ENCODE peak calls at places on chromosomes 13 and 19, in seven cellular contexts. F, R, T, C, U, M and L are unnamed samples.

GRCh38 chr13:61414686-61415664 is 674 bp downstream of the PCDH20 start:
- DNase-seq in F (peak), R (peak), T (peak), C (no peak), U (peak), M (peak), L (no peak)

GRCh38 chr19:31232871-31233270 is 116.4 kb downstream of the TSHZ3 start:
- DNase-seq in F (no peak), R (no peak), T (no peak), C (no peak), U (peak), M (no peak), L (no peak)

GRCh38 chr19:53158119-53158656 is 665 bp downstream of the ZNF347 start:
- DNase-seq in F (peak), R (peak), T (peak), C (peak), U (no peak), M (peak), L (peak)

GRCh38 chr13:28623782-28624706 is 34.9 kb upstream of the POMP start:
- DNase-seq in F (no peak), R (no peak), T (no peak), C (no peak), U (no peak), M (no peak), L (no peak)

GRCh38 chr13:29537736-29538624 is 57.5 kb downstream of the SLC7A1 start:
- DNase-seq in F (no peak), R (no peak), T (no peak), C (no peak), U (no peak), M (no peak), L (no peak)

GRCh38 chr19:30135358-30135757 is 193.3 kb downstream of the URI1 start:
- DNase-seq in F (no peak), R (no peak), T (no peak), C (no peak), U (no peak), M (no peak), L (no peak)

GRCh38 chr13:109938255-109938936 is 152.0 kb upstream of the IRS2 start:
- DNase-seq in F (no peak), R (no peak), T (no peak), C (no peak), U (peak), M (no peak), L (no peak)

GRCh38 chr19:10420444-10421239 is at the start of gene PDE4A:
- DNase-seq in F (no peak), R (no peak), T (peak), C (no peak), U (no peak), M (peak), L (peak)

GRCh38 chr19:43465468-43466120 is at the start of gene LYPD3:
- DNase-seq in F (no peak), R (no peak), T (no peak), C (peak), U (peak), M (peak), L (no peak)

GRCh38 chr19:24003537-24003936 is 83.5 kb upstream of the ZNF254 start:
- DNase-seq in F (no peak), R (no peak), T (no peak), C (no peak), U (no peak), M (no peak), L (no peak)

GRCh38 chr19:56639217-56639616 is 3.7 kb upstream of the SMIM17 start:
- DNase-seq in F (no peak), R (no peak), T (no peak), C (no peak), U (no peak), M (no peak), L (no peak)

GRCh38 chr19:32662186-32662585 is 12.8 kb downstream of the ANKRD27 start:
- DNase-seq in F (no peak), R (no peak), T (no peak), C (no peak), U (peak), M (no peak), L (no peak)

GRCh38 chr13:106493569-106493968 is 41.9 kb downstream of the EFNB2 start:
- DNase-seq in F (no peak), R (no peak), T (no peak), C (no peak), U (no peak), M (no peak), L (no peak)

GRCh38 chr19:43609872-43610271 is 2.0 kb upstream of the SRRM5 start:
- DNase-seq in F (no peak), R (no peak), T (no peak), C (no peak), U (no peak), M (no peak), L (no peak)

GRCh38 chr13:53343345-53343744 is 314.7 kb downstream of the OLFM4 start:
- DNase-seq in F (no peak), R (peak), T (no peak), C (no peak), U (no peak), M (peak), L (no peak)

GRCh38 chr19:54209748-54210494 is 9.3 kb downstream of the RPS9 start:
- DNase-seq in F (peak), R (peak), T (no peak), C (peak), U (peak), M (no peak), L (no peak)